ENCODE peak calls at places on chromosomes 16 and 17, in six cellular contexts. O, E, Q, F, X and S are unnamed samples.

GRCh38 chr16:2992383-2993081 is 12.3 kb upstream of the PKMYT1 start:
- DNase-seq in O (no peak), F (no peak), E (no peak), X (no peak), Q (no peak), S (no peak)

GRCh38 chr17:7141824-7142223 is 27.2 kb upstream of the ASGR2 start:
- DNase-seq in X (no peak), E (no peak), O (no peak), F (no peak), Q (no peak), S (no peak)

GRCh38 chr17:31053076-31053475 is 41.7 kb upstream of the NF1 start:
- DNase-seq in F (no peak), O (no peak), X (no peak), E (no peak), Q (no peak), S (no peak)

GRCh38 chr17:58587713-58588117 is 73.3 kb upstream of the MTMR4 start:
- DNase-seq in E (peak), X (peak), F (peak), Q (peak), O (peak), S (peak)

GRCh38 chr16:53816211-53816610 is 112.3 kb downstream of the FTO start:
- DNase-seq in O (no peak), X (no peak), E (no peak), F (no peak), Q (no peak), S (no peak)

GRCh38 chr17:74850310-74850709 is 9.4 kb downstream of the GRIN2C start:
- DNase-seq in O (no peak), F (no peak), E (no peak), Q (no peak), X (no peak), S (no peak)

GRCh38 chr16:86300746-86301480 is 209.4 kb upstream of the FOXF1 start:
- DNase-seq in F (peak), E (no peak), O (no peak), X (no peak), Q (no peak), S (no peak)

GRCh38 chr17:76251478-76252039 is 11.3 kb upstream of the RNF157 start:
- DNase-seq in F (no peak), E (no peak), Q (peak), X (peak), O (no peak), S (no peak)

GRCh38 chr17:45382226-45382625 is 50.4 kb downstream of the ARHGAP27 start:
- DNase-seq in F (peak), O (no peak), E (no peak), X (no peak), Q (no peak), S (no peak)

GRCh38 chr16:58002411-58002790 is 1.2 kb downstream of the USB1 start:
- DNase-seq in X (no peak), E (no peak), Q (no peak), F (no peak), O (no peak), S (no peak)

GRCh38 chr17:40995121-40995520 is 1.2 kb upstream of the KRTAP3-3 start:
- DNase-seq in F (no peak), X (no peak), E (no peak), Q (no peak), O (no peak), S (no peak)

GRCh38 chr17:32813021-32813420 is 63.9 kb downstream of the MYO1D start:
- DNase-seq in O (no peak), E (no peak), F (no peak), X (no peak), Q (no peak), S (no peak)

GRCh38 chr17:42513686-42514085 is 22.4 kb upstream of the NAGLU start:
- DNase-seq in F (no peak), X (no peak), E (no peak), O (no peak), Q (no peak), S (no peak)

GRCh38 chr16:49458221-49458620 is 84.6 kb downstream of the C16orf78 start:
- DNase-seq in F (no peak), Q (peak), X (no peak), E (no peak), O (no peak), S (no peak)

GRCh38 chr17:43309505-43310329 is 75.9 kb upstream of the RNU2-1 start:
- DNase-seq in X (no peak), E (no peak), F (no peak), O (no peak), Q (no peak), S (no peak)

GRCh38 chr16:84755004-84755672 is 55.3 kb downstream of the USP10 start:
- DNase-seq in E (no peak), X (no peak), Q (no peak), F (no peak), O (no peak), S (no peak)

GRCh38 chr16:7021653-7022275 is 310.9 kb upstream of the RBFOX1 start:
- DNase-seq in Q (no peak), F (no peak), X (no peak), E (no peak), O (no peak), S (no peak)

GRCh38 chr16:80622007-80622406 is 81.2 kb downstream of the DYNLRB2 start:
- DNase-seq in Q (no peak), F (no peak), X (no peak), E (no peak), O (no peak), S (no peak)

GRCh38 chr16:80631581-80631980 is 90.8 kb downstream of the DYNLRB2 start:
- DNase-seq in E (no peak), X (no peak), O (no peak), F (peak), Q (no peak), S (no peak)

GRCh38 chr16:80623376-80623775 is 82.6 kb downstream of the DYNLRB2 start:
- DNase-seq in O (no peak), F (peak), X (no peak), E (no peak), Q (no peak), S (no peak)

GRCh38 chr16:80628254-80628653 is 87.5 kb downstream of the DYNLRB2 start:
- DNase-seq in F (no peak), Q (no peak), E (no peak), O (no peak), X (no peak), S (no peak)

DNA sequence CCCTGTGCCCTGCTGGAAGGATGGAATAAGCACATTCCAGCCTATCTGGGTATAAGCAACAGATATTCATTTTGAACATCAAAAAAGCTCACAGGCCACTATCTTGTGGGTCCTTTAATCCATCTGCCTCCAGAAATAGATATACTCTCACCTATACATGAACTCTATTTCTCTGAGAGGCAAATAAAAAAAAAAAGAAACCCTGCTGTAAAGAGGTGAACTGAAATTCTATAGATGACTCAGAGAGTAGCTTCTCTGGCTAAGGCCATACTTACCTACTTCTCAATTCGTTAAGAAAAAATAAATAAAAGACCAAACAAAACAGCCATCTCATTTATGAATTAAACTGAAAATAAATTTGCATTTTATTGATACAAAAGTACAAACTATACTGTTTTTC is 86.3 kb downstream of the DYNLRB2 start:
- DNase-seq in X (no peak), Q (no peak), E (no peak), F (no peak), O (no peak), S (no peak)
- H3K27ac ChIP-seq in X (no peak), Q (no peak), E (no peak), F (no peak), O (no peak), S (no peak)

DNA sequence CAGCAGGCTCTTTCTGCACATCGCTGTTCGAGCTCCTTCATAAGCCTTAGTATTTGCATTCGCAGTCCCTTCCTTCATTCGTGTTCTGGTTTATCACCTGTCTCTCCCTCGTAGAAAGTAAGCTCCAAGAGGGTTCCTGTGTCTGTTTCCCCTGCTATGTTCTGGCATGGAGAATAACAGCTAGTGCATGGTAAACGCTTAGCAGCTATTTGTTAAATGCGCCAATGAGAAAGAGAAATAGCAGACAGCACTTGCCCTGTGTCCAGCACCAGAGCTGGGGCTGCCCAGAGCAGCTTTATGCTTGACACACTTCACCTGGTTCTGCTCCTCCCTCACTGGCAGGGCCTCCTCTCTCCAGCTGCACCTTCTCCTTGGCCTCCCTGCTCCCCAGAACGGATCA is 5.5 kb downstream of the ZNF688 start:
- DNase-seq in Q (no peak), F (no peak), X (no peak), E (no peak), O (no peak), S (no peak)
- H3K27ac ChIP-seq in Q (no peak), F (no peak), X (no peak), E (no peak), O (no peak), S (no peak)

DNA sequence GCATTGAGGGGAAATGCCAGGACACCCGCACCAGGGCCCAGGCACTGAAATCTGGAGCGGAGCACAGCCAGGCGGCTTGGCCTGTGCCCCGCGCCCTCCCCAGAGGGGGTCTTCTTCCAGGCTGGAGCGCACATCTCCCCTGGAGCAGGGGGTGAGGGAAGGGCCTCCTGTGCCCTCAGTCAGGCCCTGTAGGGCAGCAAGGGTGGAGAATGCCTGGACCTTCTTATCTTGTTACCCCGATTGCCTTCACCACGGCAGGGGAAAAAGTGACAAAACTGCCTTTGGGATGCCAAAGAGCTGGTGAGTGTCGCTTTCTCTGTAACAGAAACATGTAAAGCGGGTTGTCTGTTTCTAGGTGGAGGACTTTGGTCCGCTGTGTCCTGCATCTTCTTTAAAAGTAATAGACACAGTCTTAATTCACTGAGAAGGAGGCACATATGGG is 48.3 kb upstream of the BAHCC1 start:
- DNase-seq in F (no peak), X (no peak), O (no peak), Q (peak), E (no peak), S (no peak)
- H3K27ac ChIP-seq in F (peak), X (peak), O (no peak), Q (peak), E (peak), S (peak)

DNA sequence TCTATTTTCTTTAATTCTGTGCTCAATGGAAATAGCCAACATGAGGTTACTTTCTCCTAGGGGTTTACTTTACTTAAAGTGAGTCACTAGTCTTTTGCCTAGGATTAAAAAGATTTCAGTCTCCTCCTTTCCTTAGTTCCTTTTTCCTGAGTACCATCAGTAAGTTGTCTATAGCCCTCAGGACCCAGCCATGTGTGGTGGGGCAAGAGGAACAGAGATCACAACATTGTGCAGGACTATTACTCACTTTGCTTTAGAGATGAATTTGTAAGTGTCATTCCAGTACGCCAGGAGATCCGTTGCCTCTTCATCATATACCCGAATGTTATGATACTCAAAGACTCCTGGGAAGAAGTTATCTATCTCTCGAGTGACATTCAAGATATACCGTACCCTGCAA is 27.7 kb upstream of the CORO6 start:
- DNase-seq in E (no peak), F (no peak), X (no peak), Q (no peak), O (no peak), S (no peak)
- H3K27ac ChIP-seq in E (no peak), F (no peak), X (peak), Q (peak), O (no peak), S (no peak)

GRCh38 chr16:89408315-89408714 is 82.0 kb downstream of the ANKRD11 start:
- DNase-seq in E (no peak), Q (peak), X (no peak), F (no peak), O (no peak), S (no peak)
- H3K27ac ChIP-seq in E (no peak), Q (peak), X (no peak), F (no peak), O (peak), S (no peak)

GRCh38 chr17:83116311-83116771 is 36.9 kb downstream of the METRNL start:
- DNase-seq in F (no peak), E (no peak), O (no peak), X (no peak), Q (peak), S (no peak)

GRCh38 chr17:83119987-83120864 is 40.8 kb downstream of the METRNL start:
- DNase-seq in F (no peak), O (no peak), E (no peak), Q (peak), X (no peak), S (no peak)

GRCh38 chr17:83117594-83117993 is 38.2 kb downstream of the METRNL start:
- DNase-seq in O (no peak), Q (peak), E (no peak), X (no peak), F (no peak), S (no peak)

GRCh38 chr17:83116783-83117555 is 37.6 kb downstream of the METRNL start:
- DNase-seq in F (no peak), O (no peak), E (no peak), Q (peak), X (no peak), S (no peak)

GRCh38 chr17:83118071-83118841 is 38.8 kb downstream of the METRNL start:
- DNase-seq in X (no peak), E (no peak), Q (peak), O (no peak), F (no peak), S (no peak)
- H3K27ac ChIP-seq in X (no peak), E (no peak), Q (no peak), O (no peak), F (no peak), S (no peak)

DNA sequence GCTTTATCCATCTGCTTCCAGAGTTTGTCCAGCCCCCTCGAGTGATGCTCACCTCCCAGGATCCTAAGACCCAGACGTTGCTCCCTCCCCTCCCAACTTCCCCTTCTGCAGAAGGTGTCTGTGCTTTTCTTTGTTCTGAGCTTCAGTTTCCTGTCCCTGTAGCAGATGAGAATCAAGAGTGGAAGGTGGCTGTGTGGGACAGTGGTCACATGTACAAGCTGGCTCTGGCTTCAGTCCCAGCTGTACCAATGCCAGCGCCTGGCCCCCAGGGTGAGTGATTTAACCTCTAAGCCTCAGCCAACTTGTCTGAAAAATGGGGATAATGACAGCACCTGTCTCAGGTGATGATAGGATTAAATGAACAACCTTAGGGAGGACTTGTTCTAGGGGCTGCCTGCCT is 7.7 kb downstream of the PRR15L start:
- DNase-seq in F (no peak), E (no peak), X (no peak), Q (no peak), O (no peak), S (no peak)
- H3K27ac ChIP-seq in F (no peak), E (peak), X (no peak), Q (peak), O (no peak), S (no peak)